ENCODE peak calls at places on chromosomes 6 and 20, in four cellular contexts. E is activated CD4-positive, alpha-beta T cell treated with anti-CD3 and anti-CD28 coated beads, Interleukin-2, amount 10 ng/mL, durations not matched to agents 7 days and 5 days; W is GM23248; T is body of pancreas. S is an unnamed sample.

GRCh38 chr6:96794980-96795379 is 42.3 kb downstream of the GPR63 start:
- DNase-seq in E (no peak), W (peak), T (no peak), S (no peak)

GRCh38 chr20:58407966-58408557 is 19.0 kb downstream of the VAPB start:
- DNase-seq in E (peak), W (peak), T (peak), S (no peak)

GRCh38 chr6:159307246-159307790 is 138.1 kb downstream of the FNDC1 start:
- DNase-seq in E (no peak), W (peak), T (no peak), S (no peak)

GRCh38 chr6:106128981-106129761 is 43.0 kb downstream of the PRDM1 start:
- DNase-seq in E (no peak), W (peak), T (no peak), S (no peak)

GRCh38 chr6:108876929-108877775 is 28.9 kb downstream of the ARMC2 start:
- DNase-seq in E (no peak), W (peak), T (peak), S (no peak)

GRCh38 chr20:25076731-25077609 is 5.0 kb downstream of the VSX1 start:
- DNase-seq in E (peak), W (peak), T (peak), S (no peak)

GRCh38 chr6:145091102-145091826 is 644.1 kb downstream of the EPM2A start:
- DNase-seq in E (no peak), W (no peak), T (no peak), S (no peak)

GRCh38 chr6:3698021-3698420 is 53.5 kb downstream of the PXDC1 start:
- DNase-seq in E (no peak), W (no peak), T (no peak), S (no peak)

GRCh38 chr6:88548891-88549505 is 382.9 kb upstream of the CNR1 start:
- DNase-seq in E (no peak), W (no peak), T (no peak), S (no peak)

GRCh38 chr20:64005394-64005793 is 24.5 kb downstream of the PRPF6 start:
- DNase-seq in E (no peak), W (peak), T (no peak), S (no peak)

GRCh38 chr6:94215614-94216013 is 796.3 kb upstream of the EPHA7 start:
- DNase-seq in E (no peak), W (no peak), T (no peak), S (no peak)

GRCh38 chr6:72035966-72036365 is 149.6 kb downstream of the RIMS1 start:
- DNase-seq in E (no peak), W (peak), T (no peak), S (no peak)

S was measured in K562.